ENCODE peak calls at places on chromosomes 6 and 20, in six cellular contexts. One of them, this sample, is unnamed.

GRCh38 chr6:30206799-30207618 is 6.2 kb downstream of the TRIM26 start:
- DNase-seq in SK-N-SH: no peak
- DNase-seq in K562: no peak
- DNase-seq in IMR-90: peak
- DNase-seq in HepG2: peak
- DNase-seq in A549: peak
- DNase-seq in this sample: no peak

GRCh38 chr6:141562801-141563763 is 569.6 kb upstream of the GJE1 start:
- DNase-seq in HepG2: peak
- DNase-seq in SK-N-SH: peak
- DNase-seq in K562: peak
- DNase-seq in A549: peak
- DNase-seq in IMR-90: peak
- DNase-seq in this sample: peak

GRCh38 chr6:1622220-1622841 is 12.6 kb downstream of the FOXC1 start:
- DNase-seq in IMR-90: no peak
- DNase-seq in K562: no peak
- DNase-seq in SK-N-SH: peak
- DNase-seq in HepG2: no peak
- DNase-seq in A549: no peak
- DNase-seq in this sample: no peak

GRCh38 chr6:18253635-18254034 is 10.7 kb downstream of the DEK start:
- DNase-seq in A549: no peak
- DNase-seq in SK-N-SH: no peak
- DNase-seq in HepG2: no peak
- DNase-seq in K562: no peak
- DNase-seq in IMR-90: no peak
- DNase-seq in this sample: no peak

GRCh38 chr6:134002821-134003220 is 49.6 kb downstream of the SLC2A12 start:
- DNase-seq in SK-N-SH: no peak
- DNase-seq in A549: no peak
- DNase-seq in HepG2: no peak
- DNase-seq in IMR-90: peak
- DNase-seq in K562: no peak
- DNase-seq in this sample: no peak

GRCh38 chr6:131368077-131368911 is 204.7 kb upstream of the ARG1 start:
- DNase-seq in SK-N-SH: no peak
- DNase-seq in HepG2: no peak
- DNase-seq in K562: no peak
- DNase-seq in A549: peak
- DNase-seq in IMR-90: no peak
- DNase-seq in this sample: peak

GRCh38 chr6:148193063-148193680 is 149.5 kb upstream of the SASH1 start:
- DNase-seq in HepG2: no peak
- DNase-seq in IMR-90: no peak
- DNase-seq in K562: no peak
- DNase-seq in SK-N-SH: no peak
- DNase-seq in A549: no peak
- DNase-seq in this sample: no peak

GRCh38 chr6:155108070-155108815 is 113.1 kb downstream of the TIAM2 start:
- DNase-seq in K562: no peak
- DNase-seq in HepG2: no peak
- DNase-seq in SK-N-SH: no peak
- DNase-seq in A549: no peak
- DNase-seq in IMR-90: peak
- DNase-seq in this sample: no peak

GRCh38 chr20:34024733-34025351 is 31.1 kb downstream of the RALY start:
- DNase-seq in HepG2: peak
- DNase-seq in SK-N-SH: no peak
- DNase-seq in IMR-90: no peak
- DNase-seq in A549: no peak
- DNase-seq in K562: no peak
- DNase-seq in this sample: no peak

GRCh38 chr20:42941629-42942028 is 248.1 kb downstream of the PTPRT start:
- DNase-seq in SK-N-SH: no peak
- DNase-seq in HepG2: no peak
- DNase-seq in A549: no peak
- DNase-seq in IMR-90: no peak
- DNase-seq in K562: no peak
- DNase-seq in this sample: no peak

GRCh38 chr20:51600016-51600420 is 57.5 kb upstream of the NFATC2 start:
- DNase-seq in A549: no peak
- DNase-seq in SK-N-SH: no peak
- DNase-seq in HepG2: no peak
- DNase-seq in IMR-90: no peak
- DNase-seq in K562: peak
- DNase-seq in this sample: no peak

GRCh38 chr6:132893772-132894490 is 79.6 kb downstream of the RPS12 start:
- DNase-seq in IMR-90: peak
- DNase-seq in SK-N-SH: peak
- DNase-seq in K562: no peak
- DNase-seq in HepG2: no peak
- DNase-seq in A549: no peak
- DNase-seq in this sample: no peak

GRCh38 chr20:39360029-39360620 is 398.0 kb downstream of the DHX35 start:
- DNase-seq in SK-N-SH: no peak
- DNase-seq in IMR-90: no peak
- DNase-seq in HepG2: no peak
- DNase-seq in K562: no peak
- DNase-seq in A549: no peak
- DNase-seq in this sample: no peak

GRCh38 chr6:164336455-164336854 is 921.9 kb downstream of the QKI start:
- DNase-seq in K562: no peak
- DNase-seq in IMR-90: no peak
- DNase-seq in SK-N-SH: no peak
- DNase-seq in HepG2: no peak
- DNase-seq in A549: no peak
- DNase-seq in this sample: no peak

GRCh38 chr6:145506554-145506953 is 228.8 kb downstream of the EPM2A start:
- DNase-seq in HepG2: no peak
- DNase-seq in IMR-90: no peak
- DNase-seq in K562: no peak
- DNase-seq in A549: no peak
- DNase-seq in SK-N-SH: no peak
- DNase-seq in this sample: no peak

GRCh38 chr20:60786686-60787217 is 465.3 kb upstream of the CDH4 start:
- DNase-seq in A549: no peak
- DNase-seq in K562: no peak
- DNase-seq in IMR-90: no peak
- DNase-seq in HepG2: no peak
- DNase-seq in SK-N-SH: no peak
- DNase-seq in this sample: no peak

GRCh38 chr6:90537723-90538407 is 49.0 kb downstream of the MAP3K7 start:
- DNase-seq in SK-N-SH: no peak
- DNase-seq in IMR-90: no peak
- DNase-seq in A549: no peak
- DNase-seq in HepG2: no peak
- DNase-seq in K562: no peak
- DNase-seq in this sample: peak

GRCh38 chr6:163419413-163420314 is 5.1 kb downstream of the QKI start:
- DNase-seq in K562: no peak
- DNase-seq in A549: no peak
- DNase-seq in HepG2: no peak
- DNase-seq in IMR-90: peak
- DNase-seq in SK-N-SH: no peak
- DNase-seq in this sample: no peak

GRCh38 chr20:13400453-13400852 is 179.4 kb downstream of the ISM1 start:
- DNase-seq in K562: no peak
- DNase-seq in IMR-90: peak
- DNase-seq in HepG2: no peak
- DNase-seq in SK-N-SH: no peak
- DNase-seq in A549: no peak
- DNase-seq in this sample: no peak

GRCh38 chr20:13395232-13395631 is 174.2 kb downstream of the ISM1 start:
- DNase-seq in SK-N-SH: no peak
- DNase-seq in K562: no peak
- DNase-seq in IMR-90: no peak
- DNase-seq in HepG2: no peak
- DNase-seq in A549: no peak
- DNase-seq in this sample: no peak

GRCh38 chr20:13396826-13397225 is 175.8 kb downstream of the ISM1 start:
- DNase-seq in K562: no peak
- DNase-seq in A549: no peak
- DNase-seq in SK-N-SH: no peak
- DNase-seq in HepG2: no peak
- DNase-seq in IMR-90: no peak
- DNase-seq in this sample: no peak

GRCh38 chr20:13396036-13396435 is 175.0 kb downstream of the ISM1 start:
- DNase-seq in SK-N-SH: no peak
- DNase-seq in A549: no peak
- DNase-seq in IMR-90: peak
- DNase-seq in K562: no peak
- DNase-seq in HepG2: no peak
- DNase-seq in this sample: no peak

DNA sequence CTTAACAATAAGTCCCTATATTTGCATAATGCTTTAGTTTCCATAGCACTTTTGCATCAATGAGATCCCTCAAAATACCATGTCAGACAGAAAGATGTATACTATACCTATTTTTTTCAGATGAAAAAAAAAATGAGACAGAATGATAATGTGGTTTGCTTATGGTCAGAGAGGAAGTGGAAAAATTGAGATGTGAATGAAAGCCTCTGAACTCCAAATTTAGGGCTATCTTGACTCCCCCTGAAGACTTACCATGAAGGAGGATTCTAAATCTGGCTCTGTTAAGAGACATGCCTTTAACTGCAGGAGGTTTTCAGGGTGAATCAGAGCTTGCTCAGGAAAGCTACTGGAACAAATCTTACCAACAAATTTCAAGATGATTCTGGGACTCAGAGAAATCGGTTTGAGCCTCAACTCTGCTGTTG is 176.2 kb downstream of the ISM1 start:
- DNase-seq in IMR-90: peak
- DNase-seq in SK-N-SH: no peak
- DNase-seq in HepG2: no peak
- DNase-seq in A549: no peak
- DNase-seq in K562: no peak
- DNase-seq in this sample: no peak
- TF ChIP-seq SMC3 in IMR-90: no peak
- TF ChIP-seq SMC3 in SK-N-SH: no peak
- TF ChIP-seq SMC3 in HepG2: no peak
- TF ChIP-seq SMC3 in A549: no peak
- TF ChIP-seq SMC3 in K562: no peak
- TF ChIP-seq SMC3 in this sample: no peak

GRCh38 chr6:79467716-79468115 is 69.5 kb downstream of the LCA5 start:
- DNase-seq in A549: no peak
- DNase-seq in HepG2: peak
- DNase-seq in IMR-90: peak
- DNase-seq in K562: no peak
- DNase-seq in SK-N-SH: peak
- DNase-seq in this sample: no peak

GRCh38 chr6:79468587-79468986 is 68.6 kb downstream of the LCA5 start:
- DNase-seq in A549: no peak
- DNase-seq in HepG2: no peak
- DNase-seq in IMR-90: no peak
- DNase-seq in SK-N-SH: no peak
- DNase-seq in K562: no peak
- DNase-seq in this sample: no peak

GRCh38 chr6:79463721-79464120 is 73.5 kb downstream of the LCA5 start:
- DNase-seq in SK-N-SH: no peak
- DNase-seq in HepG2: peak
- DNase-seq in A549: no peak
- DNase-seq in K562: no peak
- DNase-seq in IMR-90: no peak
- DNase-seq in this sample: no peak

GRCh38 chr6:79468116-79468515 is 69.1 kb downstream of the LCA5 start:
- DNase-seq in IMR-90: peak
- DNase-seq in A549: no peak
- DNase-seq in SK-N-SH: no peak
- DNase-seq in K562: no peak
- DNase-seq in HepG2: no peak
- DNase-seq in this sample: no peak

DNA sequence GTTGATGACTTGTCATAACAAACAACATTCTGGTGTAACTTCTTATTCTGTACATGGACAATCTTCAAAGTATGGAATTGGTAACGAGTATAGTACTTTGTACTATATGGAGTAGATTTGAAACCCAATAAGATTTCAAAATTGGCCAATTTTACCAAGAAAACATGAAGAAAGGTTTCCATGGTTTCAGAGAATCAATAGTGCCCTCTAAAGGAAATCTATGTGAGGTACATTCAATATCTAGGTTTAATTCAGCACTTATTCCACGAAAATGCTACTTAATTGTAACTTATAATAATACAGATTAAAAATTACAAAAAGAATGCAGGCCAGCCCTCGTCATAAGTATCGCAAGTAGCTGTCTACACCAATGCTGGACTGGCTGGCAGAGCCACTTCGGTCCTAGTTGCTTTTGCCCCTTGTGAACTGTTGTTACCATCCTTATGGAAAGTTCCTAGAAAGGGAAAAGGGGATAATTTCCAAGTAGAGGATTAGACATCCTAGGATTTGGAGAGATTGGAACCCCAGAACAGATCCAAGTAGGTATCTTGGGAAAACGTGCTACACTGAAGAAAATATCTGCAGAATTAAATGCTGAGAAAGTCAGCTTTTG is 70.9 kb downstream of the LCA5 start:
- DNase-seq in SK-N-SH: peak
- DNase-seq in HepG2: no peak
- DNase-seq in A549: no peak
- DNase-seq in IMR-90: peak
- DNase-seq in K562: no peak
- DNase-seq in this sample: no peak
- TF ChIP-seq SMC3 in SK-N-SH: peak
- TF ChIP-seq SMC3 in HepG2: no peak
- TF ChIP-seq SMC3 in A549: peak
- TF ChIP-seq SMC3 in IMR-90: peak
- TF ChIP-seq SMC3 in K562: no peak
- TF ChIP-seq SMC3 in this sample: peak

DNA sequence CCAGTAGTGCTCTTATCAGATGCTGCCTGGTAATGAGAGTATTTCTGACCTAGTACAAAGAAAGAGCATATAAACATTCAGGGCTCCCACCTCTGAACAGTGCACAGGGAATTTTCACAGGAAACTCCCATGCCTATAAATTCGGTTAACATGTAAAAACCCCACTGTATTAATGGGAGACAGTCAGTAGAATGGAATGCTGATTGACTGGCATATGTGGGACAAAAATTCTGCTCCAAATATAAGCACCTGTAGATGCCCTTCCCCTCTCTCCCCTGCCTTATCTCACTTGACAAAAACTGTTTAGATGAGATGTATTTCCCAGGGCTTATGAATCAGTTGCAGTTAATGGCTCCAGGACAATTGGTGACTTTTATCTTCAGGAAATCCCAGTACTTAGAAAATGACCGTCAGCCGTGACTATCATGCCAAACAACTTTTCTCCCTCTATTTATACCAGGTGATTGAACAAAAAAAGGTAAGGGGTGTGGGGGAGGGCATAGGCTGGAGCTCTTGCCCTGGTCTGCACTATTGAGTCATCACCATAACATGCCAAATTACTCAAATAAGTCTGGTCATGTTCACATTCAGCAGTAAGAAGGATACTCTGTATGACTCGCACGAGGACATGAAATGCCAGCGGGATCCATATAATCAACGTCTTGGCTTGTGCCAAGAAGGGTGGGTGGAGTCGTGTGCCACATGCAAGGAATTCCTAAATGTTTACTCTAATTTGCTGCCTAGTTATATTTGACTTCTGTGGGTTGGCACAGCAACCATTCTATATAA is 176.4 kb upstream of the BMP2 start:
- DNase-seq in IMR-90: peak
- DNase-seq in SK-N-SH: no peak
- DNase-seq in HepG2: no peak
- DNase-seq in A549: no peak
- DNase-seq in K562: no peak
- DNase-seq in this sample: no peak
- TF ChIP-seq SMC3 in IMR-90: no peak
- TF ChIP-seq SMC3 in SK-N-SH: no peak
- TF ChIP-seq SMC3 in HepG2: no peak
- TF ChIP-seq SMC3 in A549: no peak
- TF ChIP-seq SMC3 in K562: no peak
- TF ChIP-seq SMC3 in this sample: no peak

GRCh38 chr20:24798930-24799705 is 150.0 kb upstream of the CST7 start:
- DNase-seq in A549: no peak
- DNase-seq in K562: no peak
- DNase-seq in HepG2: no peak
- DNase-seq in SK-N-SH: peak
- DNase-seq in IMR-90: no peak
- DNase-seq in this sample: no peak
- TF ChIP-seq SMC3 in A549: no peak
- TF ChIP-seq SMC3 in K562: no peak
- TF ChIP-seq SMC3 in HepG2: no peak
- TF ChIP-seq SMC3 in SK-N-SH: no peak
- TF ChIP-seq SMC3 in IMR-90: no peak
- TF ChIP-seq SMC3 in this sample: no peak